ENCODE peak calls at places on chromosome 6, in seven cellular contexts. B is mammary epithelial cell, X is BJ, U is dorsolateral prefrontal cortex, P is MM.1S, Q is OCI-LY7, G is foreskin fibroblast. Y is an unnamed sample.
A peak's percentile ranks its signal among the peaks of the same experiment; 100 is the strongest.

GRCh38 chr6:15577550-15578171 is 85.2 kb downstream of the DTNBP1 start:
- DNase-seq in G (no peak), X (no peak), U (no peak), Q (no peak), P (no peak), B (no peak), Y (no peak)

GRCh38 chr6:35044771-35045275 is 96.3 kb downstream of the TCP11 start:
- DNase-seq in P (no peak), X (no peak), Q (no peak), B (peak; percentile 56), U (no peak), G (no peak), Y (no peak)

GRCh38 chr6:73491371-73491770 is 29.5 kb downstream of the EEF1A1 start:
- DNase-seq in X (no peak), U (no peak), Q (no peak), G (no peak), B (no peak), P (no peak), Y (no peak)

GRCh38 chr6:84361372-84362179 is 134.1 kb upstream of the CEP162 start:
- DNase-seq in B (no peak), U (no peak), Q (no peak), G (peak; percentile 39), P (no peak), X (no peak), Y (peak; percentile 39)

GRCh38 chr6:44226368-44227137 is 3.2 kb downstream of the SLC29A1 start:
- DNase-seq in Q (no peak), B (no peak), X (no peak), P (no peak), G (no peak), U (peak; percentile 45), Y (no peak)

GRCh38 chr6:137758661-137759060 is 108.4 kb upstream of the TNFAIP3 start:
- DNase-seq in G (no peak), U (no peak), X (no peak), P (no peak), Q (no peak), B (no peak), Y (no peak)

GRCh38 chr6:48670546-48670945 is 559.5 kb upstream of the PTCHD4 start:
- DNase-seq in X (no peak), G (no peak), P (no peak), U (no peak), Q (no peak), B (peak; percentile 22), Y (no peak)

GRCh38 chr6:107670792-107671199 is 153.3 kb downstream of the SCML4 start:
- DNase-seq in B (peak; percentile 20), U (peak; percentile 55), P (no peak), Q (peak; percentile 72), G (no peak), X (no peak), Y (peak; percentile 67)

GRCh38 chr6:21142716-21143115 is 450.8 kb upstream of the SOX4 start:
- DNase-seq in Q (no peak), B (no peak), G (no peak), P (no peak), X (no peak), U (no peak), Y (no peak)

GRCh38 chr6:147675281-147675680 is 166.8 kb downstream of the SAMD5 start:
- DNase-seq in B (peak; percentile 97), U (no peak), X (no peak), G (no peak), P (no peak), Q (no peak), Y (no peak)

GRCh38 chr6:50353603-50354002 is 303.9 kb upstream of the DEFB112 start:
- DNase-seq in G (no peak), Q (no peak), B (peak; percentile 16), X (no peak), P (no peak), U (no peak), Y (no peak)

GRCh38 chr6:119716668-119717270 is 367.2 kb upstream of the MAN1A1 start:
- DNase-seq in B (no peak), U (no peak), Q (no peak), P (no peak), X (no peak), G (no peak), Y (no peak)

GRCh38 chr6:104771258-104771832 is 88.4 kb downstream of the HACE1 start:
- DNase-seq in U (no peak), B (no peak), X (no peak), Q (peak; percentile 53), P (peak; percentile 10), G (no peak), Y (peak; percentile 6)

GRCh38 chr6:9647599-9647998 is 767.3 kb downstream of the TFAP2A start:
- DNase-seq in P (no peak), Q (no peak), U (no peak), G (no peak), X (no peak), B (no peak), Y (no peak)

GRCh38 chr6:43229803-43230239 is 540 bp upstream of the DNPH1 start:
- DNase-seq in P (no peak), G (no peak), B (no peak), U (no peak), Q (no peak), X (no peak), Y (no peak)

GRCh38 chr6:36386495-36387439 is 702 bp downstream of the ETV7 start:
- DNase-seq in X (no peak), B (peak; percentile 68), U (no peak), P (no peak), G (peak; percentile 26), Q (no peak), Y (no peak)

GRCh38 chr6:84897874-84898635 is 133.7 kb upstream of the TBX18 start:
- DNase-seq in B (peak; percentile 48), U (no peak), G (peak; percentile 80), Q (no peak), P (no peak), X (no peak), Y (no peak)

GRCh38 chr6:167115054-167115453 is 7.8 kb upstream of the CCR6 start:
- DNase-seq in B (no peak), X (no peak), G (no peak), P (no peak), Q (peak; percentile 59), U (no peak), Y (no peak)

GRCh38 chr6:96811136-96811535 is 26.1 kb downstream of the GPR63 start:
- DNase-seq in Q (no peak), X (no peak), P (no peak), U (no peak), B (no peak), G (no peak), Y (no peak)

GRCh38 chr6:47476794-47477496 is 644 bp upstream of the CD2AP start:
- DNase-seq in Q (peak; percentile 46), P (no peak), G (no peak), X (no peak), U (no peak), B (no peak), Y (no peak)

DNA sequence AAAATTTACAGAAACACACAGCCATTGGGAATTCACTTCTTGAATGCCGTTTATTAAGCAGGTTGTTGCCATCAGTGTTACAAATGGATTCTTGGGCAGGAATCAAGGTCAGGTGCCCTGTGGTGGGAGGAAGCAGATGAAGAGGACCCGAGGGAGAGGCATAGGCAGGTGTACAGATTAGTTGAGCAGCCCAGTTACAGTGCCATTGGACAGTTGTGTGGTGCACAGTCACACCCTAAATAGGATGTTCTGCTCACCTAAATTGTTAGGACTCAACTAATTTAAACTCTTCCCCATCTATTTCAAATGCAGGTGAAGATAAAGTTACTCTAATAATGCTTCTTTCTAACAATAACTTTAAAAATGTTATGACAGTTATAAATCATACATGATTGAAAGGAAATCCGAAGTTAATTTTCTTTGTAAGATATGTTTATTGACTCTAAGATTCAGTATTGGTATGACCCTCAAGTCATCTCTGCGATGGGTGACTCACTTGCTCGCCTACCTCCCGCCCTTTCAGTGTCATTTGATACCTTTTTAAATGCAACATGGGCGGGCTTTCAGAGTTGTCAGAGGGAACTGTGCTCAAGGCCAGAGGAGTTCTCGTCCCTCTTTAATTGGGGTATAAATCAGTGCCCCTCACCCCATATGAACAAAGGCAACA is 35.0 kb downstream of the DSE start:
- DNase-seq in G (peak; percentile 70), U (no peak), P (no peak), B (no peak), Q (peak; percentile 78), X (no peak), Y (no peak)
- H3K4me3 ChIP-seq in G (peak overlapping the region; percentile 1), U (no peak overlapping the region), P (peak overlapping the region; percentile 39), B (no peak overlapping the region), Q (peak overlapping the region; percentile 52), X (no peak overlapping the region), Y (peak overlapping the region; percentile 25)

GRCh38 chr6:120764312-120764711 is 570.0 kb downstream of the TBC1D32 start:
- DNase-seq in X (no peak), G (no peak), Q (no peak), P (no peak), U (no peak), B (peak; percentile 26), Y (no peak)
- TF ChIP-seq CTCF in X (no peak), G (no peak), Q (peak; percentile 33), P (no peak), U (no peak), B (peak; percentile 74), Y (no peak)

GRCh38 chr6:46325561-46326525 is 155.1 kb upstream of the ENPP5 start:
- DNase-seq in G (peak; percentile 37), P (no peak), Q (peak; percentile 7), B (no peak), U (peak; percentile 86), X (peak; percentile 53), Y (peak; percentile 3)
- H3K4me3 ChIP-seq in G (peak overlapping the region; percentile 52), P (no peak overlapping the region), Q (no peak overlapping the region), B (no peak overlapping the region), U (peak overlapping the region; percentile 56), X (peak overlapping the region; percentile 7), Y (no peak overlapping the region)

GRCh38 chr6:99801805-99802204 is 192.2 kb downstream of the MCHR2 start:
- DNase-seq in G (no peak), P (no peak), U (no peak), Q (no peak), X (no peak), B (no peak), Y (no peak)

DNA sequence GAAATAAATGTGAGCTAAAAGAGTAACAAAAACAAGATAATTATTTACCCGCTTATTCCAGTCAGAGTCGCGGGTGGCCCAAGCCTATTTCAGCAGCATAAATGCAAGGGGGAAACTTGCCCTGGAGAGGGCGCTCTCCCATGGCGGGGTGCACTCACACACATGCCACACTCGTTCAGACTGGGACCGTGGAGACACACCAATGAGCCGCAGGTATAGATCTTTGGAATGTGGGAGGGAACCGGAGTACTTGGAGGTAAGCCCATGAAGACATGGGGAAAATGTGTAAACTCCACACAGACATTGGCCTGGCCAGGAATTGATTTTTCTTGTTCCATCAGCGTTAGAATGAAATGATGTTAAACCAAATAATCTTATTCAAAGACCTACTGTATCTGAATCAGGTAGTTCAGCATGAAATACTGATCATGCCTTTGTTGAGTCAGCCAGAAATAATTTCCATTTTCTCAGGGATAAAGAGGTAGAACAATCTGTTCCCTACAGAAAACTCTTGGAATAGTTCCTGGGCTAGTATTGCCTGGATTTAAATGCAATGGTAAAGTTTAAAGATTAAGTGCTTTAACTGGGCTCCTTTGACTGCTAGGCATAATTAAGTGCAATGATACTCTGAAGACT is 191.5 kb downstream of the MCHR2 start:
- DNase-seq in G (no peak), U (no peak), Q (no peak), X (no peak), P (no peak), B (peak; percentile 29), Y (no peak)
- TF ChIP-seq CTCF in G (no peak), U (no peak), Q (peak; percentile 33), X (no peak), P (no peak), B (peak; percentile 23), Y (no peak)

Y was measured in GM06990.